ENCODE peak calls at places on chromosomes 3 and 15, in eight cellular contexts. X, O, U, C, A, W, V and H are unnamed samples.

GRCh38 chr15:60370105-60370803 is 27.5 kb downstream of the ANXA2 start:
- DNase-seq in O (no peak), U (no peak), W (no peak), C (no peak), V (no peak), X (peak; percentile 67), A (no peak), H (no peak)

GRCh38 chr3:160948273-160948672 is 156.9 kb downstream of the B3GALNT1 start:
- DNase-seq in W (no peak), U (no peak), A (no peak), X (no peak), V (peak; percentile 15), O (no peak), C (no peak), H (peak; percentile 89)

GRCh38 chr3:55449527-55449926 is 37.6 kb downstream of the WNT5A start:
- DNase-seq in C (no peak), A (no peak), O (no peak), U (no peak), W (no peak), X (peak; percentile 72), V (no peak), H (no peak)

GRCh38 chr15:74783072-74783807 is 1.4 kb downstream of the CSK start:
- DNase-seq in W (peak; percentile 68), A (peak; percentile 57), C (no peak), X (no peak), U (peak; percentile 68), V (peak; percentile 27), O (no peak), H (no peak)

GRCh38 chr3:170180107-170180951 is 1.2 kb downstream of the PHC3 start:
- DNase-seq in V (peak; percentile 18), W (no peak), X (peak; percentile 45), A (no peak), U (peak; percentile 45), C (no peak), O (no peak), H (no peak)

GRCh38 chr3:111691293-111691909 is 96.3 kb upstream of the ZBED2 start:
- DNase-seq in C (no peak), X (peak; percentile 73), V (no peak), A (no peak), U (no peak), O (no peak), W (no peak), H (no peak)

GRCh38 chr3:12154151-12154550 is 4.6 kb downstream of the TIMP4 start:
- DNase-seq in U (no peak), W (no peak), C (no peak), O (no peak), A (no peak), V (no peak), X (no peak), H (no peak)

GRCh38 chr3:55436644-55437043 is 50.5 kb downstream of the WNT5A start:
- DNase-seq in W (no peak), X (no peak), A (no peak), O (no peak), V (no peak), U (no peak), C (no peak), H (no peak)

GRCh38 chr15:29870495-29871151 is 48.4 kb upstream of the TJP1 start:
- DNase-seq in W (no peak), V (peak; percentile 28), C (no peak), U (no peak), A (peak; percentile 57), X (no peak), O (no peak), H (peak; percentile 25)

GRCh38 chr3:62667714-62668113 is 207.5 kb downstream of the CADPS start:
- DNase-seq in C (no peak), O (no peak), A (no peak), V (no peak), U (peak; percentile 4), X (no peak), W (no peak), H (no peak)
- TF ChIP-seq CTCF in C (no peak), O (no peak), A (no peak), V (no peak), U (no peak), X (no peak), W (no peak), H (no peak)

DNA sequence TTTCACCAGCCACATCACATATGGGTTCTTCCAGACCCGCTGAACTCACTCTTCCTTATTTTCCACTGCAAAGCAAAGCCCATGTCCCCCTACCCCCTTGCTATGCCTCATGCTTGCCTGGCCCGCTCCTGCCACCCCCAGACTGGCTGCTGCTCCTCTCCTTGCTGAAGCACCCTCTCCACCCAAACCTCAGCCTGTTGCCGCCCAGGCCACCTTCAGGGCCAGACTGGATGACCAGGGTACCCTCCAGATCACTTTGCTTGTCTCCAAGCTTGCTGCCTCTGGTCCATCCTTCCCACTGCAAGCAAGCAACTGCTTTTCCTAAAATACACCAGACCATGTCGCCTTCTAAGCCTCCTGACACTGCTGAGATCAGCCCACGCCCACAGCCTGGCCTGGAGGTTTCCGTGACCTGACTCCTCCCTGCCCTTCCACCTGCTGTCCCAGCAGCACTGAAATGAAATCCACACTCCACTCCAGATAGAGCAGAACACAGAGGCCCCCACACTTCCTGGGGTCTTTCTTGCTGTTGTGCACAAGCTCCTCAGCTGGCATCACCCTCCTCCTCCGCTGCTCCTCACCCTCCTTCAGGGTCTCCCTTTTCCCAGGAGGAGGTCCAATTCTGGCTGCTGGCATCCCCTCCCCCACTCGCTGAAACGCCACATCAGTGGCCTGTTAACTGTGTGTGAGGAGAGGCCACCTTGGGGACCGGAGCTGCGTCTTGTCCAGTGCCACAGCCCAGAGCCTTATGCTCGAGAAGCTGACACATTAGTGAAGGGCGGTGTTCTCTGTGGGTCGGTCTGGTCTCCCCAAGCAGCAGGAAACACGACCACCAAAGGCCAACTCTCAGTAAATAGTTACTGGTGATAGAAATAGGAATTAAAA is 99.1 kb downstream of the ADCY5 start:
- DNase-seq in A (no peak), O (no peak), C (no peak), U (no peak), X (no peak), W (no peak), V (no peak), H (no peak)
- H3K27me3 ChIP-seq in A (no peaks in the 10 kb centered on the region), O (no peaks in the 10 kb centered on the region), C (no peaks in the 10 kb centered on the region), U (peaks cover 16% of the 10 kb centered on the region), X (peaks cover 48% of the 10 kb centered on the region), W (no peaks in the 10 kb centered on the region), V (no peaks in the 10 kb centered on the region), H (no peaks in the 10 kb centered on the region)

DNA sequence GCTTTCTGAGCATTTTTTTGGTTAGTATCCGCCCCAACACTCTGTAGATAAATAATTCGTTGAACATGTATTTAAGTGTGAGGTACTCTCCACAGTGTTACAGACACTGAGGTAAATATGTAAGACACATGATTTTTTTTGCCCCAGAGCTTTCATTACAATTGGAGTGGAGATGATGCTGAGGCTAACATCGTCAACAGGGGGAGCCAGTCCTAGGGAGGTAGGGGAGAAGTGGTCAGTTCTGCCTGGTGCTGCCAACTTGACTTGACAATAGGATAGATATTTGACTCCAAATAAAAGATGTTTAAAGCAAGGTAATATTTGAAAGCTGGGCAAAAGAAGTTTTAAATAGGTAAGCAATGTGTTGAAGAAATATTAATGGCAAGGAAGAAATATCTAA is 295.7 kb downstream of the UNC13C start:
- DNase-seq in A (no peak), U (no peak), X (no peak), V (no peak), W (no peak), C (no peak), O (no peak), H (no peak)
- TF ChIP-seq CTCF in A (no peak), U (no peak), X (peak; percentile 12), V (no peak), W (no peak), C (no peak), O (no peak), H (no peak)

DNA sequence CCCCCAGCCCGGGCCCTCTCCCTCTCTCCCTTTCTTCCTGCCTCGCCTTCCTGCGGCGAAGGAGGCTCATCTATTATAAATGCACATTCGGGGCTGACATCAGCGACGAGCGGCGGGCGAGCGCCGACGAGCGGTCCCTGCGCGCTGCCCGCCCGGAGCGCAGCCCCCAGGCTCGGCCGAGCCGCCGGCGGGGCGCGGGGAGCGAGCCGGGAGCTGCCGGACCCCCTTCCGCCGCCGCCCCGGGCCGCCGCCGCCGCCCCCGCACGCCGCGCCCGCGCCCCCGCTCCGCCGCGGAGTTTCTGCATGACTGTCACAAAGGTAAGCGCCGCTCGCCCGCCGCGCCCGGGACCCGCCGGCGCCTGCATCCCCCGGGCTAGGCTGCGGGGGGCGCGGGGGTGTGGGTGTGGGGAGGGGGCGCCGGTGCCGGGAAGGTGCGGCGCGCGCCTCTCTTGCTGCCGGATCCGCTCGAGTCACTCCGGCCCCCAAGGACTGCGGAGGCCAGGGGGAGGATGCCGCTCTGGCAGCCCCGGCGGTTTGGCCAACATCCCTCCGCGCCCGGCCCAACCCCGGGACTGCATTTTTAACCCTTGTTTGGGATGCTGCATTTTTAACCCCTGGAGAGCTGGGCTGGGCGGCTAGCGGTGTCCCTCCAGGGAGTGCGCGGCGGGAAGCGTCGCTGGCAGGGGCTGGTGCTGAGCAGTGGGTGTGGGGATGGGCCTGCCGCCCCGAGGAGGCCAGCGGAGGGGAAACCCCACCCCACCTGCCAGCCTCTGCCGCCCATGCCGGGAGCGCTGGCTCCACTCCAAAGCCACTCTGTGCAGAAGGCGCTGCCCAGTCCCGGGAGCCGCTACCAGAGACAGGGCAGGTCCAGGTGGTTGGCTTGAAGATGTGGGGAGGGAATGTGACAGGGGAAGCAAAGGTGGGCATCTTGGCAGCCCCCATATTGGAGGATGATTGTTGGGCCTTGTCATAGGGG is at the start of gene CORO2B:
- DNase-seq in U (no peak), C (no peak), W (no peak), X (peak; percentile 29), V (peak; percentile 31), O (no peak), A (peak; percentile 76), H (no peak)
- H3K27me3 ChIP-seq in U (peaks cover 3% of the 10 kb centered on the region), C (peaks cover 7% of the 10 kb centered on the region), W (no peaks in the 10 kb centered on the region), X (no peaks in the 10 kb centered on the region), V (no peaks in the 10 kb centered on the region), O (peaks cover 46% of the 10 kb centered on the region), A (no peaks in the 10 kb centered on the region), H (no peaks in the 10 kb centered on the region)

DNA sequence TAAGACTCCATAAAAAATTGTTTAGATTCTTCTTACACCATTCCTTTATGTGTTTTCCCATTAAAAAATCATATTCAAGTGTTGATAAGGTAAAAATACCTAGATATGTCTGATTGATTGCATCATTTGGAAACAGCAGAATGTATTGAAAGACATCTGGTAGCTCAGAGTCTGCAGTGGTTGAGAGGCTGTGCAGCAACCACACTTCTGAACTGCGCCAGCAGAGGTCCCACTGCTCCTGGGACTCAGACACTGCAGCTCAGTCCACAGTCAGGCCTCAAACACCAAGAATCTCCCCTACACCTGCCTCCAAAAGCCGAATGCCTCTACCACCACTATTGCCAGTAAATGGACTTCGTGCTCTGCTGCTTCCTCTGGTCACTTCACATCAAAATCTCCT is 176.9 kb upstream of the LMCD1 start:
- DNase-seq in V (peak; percentile 30), U (peak; percentile 59), X (peak; percentile 58), A (peak; percentile 36), O (peak; percentile 31), C (no peak), W (peak; percentile 58), H (no peak)
- TF ChIP-seq CTCF in V (no peak), U (peak; percentile 73), X (peak; percentile 71), A (no peak), O (peak; percentile 43), C (peak; percentile 35), W (peak; percentile 48), H (peak; percentile 48)

DNA sequence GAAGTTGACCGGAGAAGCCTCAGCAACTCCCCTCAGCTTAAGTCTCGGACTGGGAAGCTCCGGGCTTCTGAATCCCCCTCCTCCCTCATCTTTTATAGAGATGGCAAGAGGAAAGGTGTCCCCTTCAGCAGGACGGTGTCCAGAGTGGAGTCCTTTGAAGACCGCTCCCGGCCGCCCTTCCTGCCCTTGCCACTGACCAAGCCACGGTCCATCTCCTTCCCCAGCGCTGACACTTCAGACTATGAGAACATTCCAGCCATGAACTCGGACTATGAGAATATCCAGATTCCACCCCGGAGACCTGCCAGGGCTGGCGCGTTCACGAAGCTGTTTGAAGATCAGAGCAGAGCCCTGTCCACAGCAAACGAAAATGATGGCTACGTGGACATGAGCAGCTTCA is 2.4 kb downstream of the FGD5 start:
- DNase-seq in C (no peak), V (no peak), U (no peak), A (peak; percentile 33), O (no peak), X (no peak), W (no peak), H (no peak)
- H3K27me3 ChIP-seq in C (no peaks in the 10 kb centered on the region), V (no peaks in the 10 kb centered on the region), U (no peaks in the 10 kb centered on the region), A (no peaks in the 10 kb centered on the region), O (no peaks in the 10 kb centered on the region), X (peaks cover 86% of the 10 kb centered on the region), W (no peaks in the 10 kb centered on the region), H (no peaks in the 10 kb centered on the region)